ENCODE peak calls at places on chromosome 7, in four cellular contexts. One of them, this sample, is unnamed.

GRCh38 chr7:2109936-2110585 is 122.7 kb downstream of the MAD1L1 start:
- DNase-seq in astrocyte of the spinal cord: peak; percentile 93
- DNase-seq in suprapubic skin: no peak
- DNase-seq in HFF-Myc: peak; percentile 84
- DNase-seq in this sample: peak; percentile 87

GRCh38 chr7:118863961-118864360 is 639.5 kb downstream of the ANKRD7 start:
- DNase-seq in astrocyte of the spinal cord: no peak
- DNase-seq in suprapubic skin: no peak
- DNase-seq in HFF-Myc: no peak
- DNase-seq in this sample: no peak

GRCh38 chr7:27840314-27840713 is 100.4 kb downstream of the TAX1BP1 start:
- DNase-seq in astrocyte of the spinal cord: no peak
- DNase-seq in suprapubic skin: no peak
- DNase-seq in HFF-Myc: no peak
- DNase-seq in this sample: peak; percentile 53

GRCh38 chr7:91299952-91300775 is 35.9 kb downstream of the FZD1 start:
- DNase-seq in astrocyte of the spinal cord: no peak
- DNase-seq in suprapubic skin: no peak
- DNase-seq in HFF-Myc: no peak
- DNase-seq in this sample: no peak

GRCh38 chr7:18504965-18505364 is 9.4 kb downstream of the HDAC9 start:
- DNase-seq in astrocyte of the spinal cord: no peak
- DNase-seq in suprapubic skin: no peak
- DNase-seq in HFF-Myc: no peak
- DNase-seq in this sample: no peak

GRCh38 chr7:2553831-2554581 is 1.3 kb downstream of the BRAT1 start:
- DNase-seq in astrocyte of the spinal cord: no peak
- DNase-seq in suprapubic skin: no peak
- DNase-seq in HFF-Myc: no peak
- DNase-seq in this sample: no peak

GRCh38 chr7:151827620-151828019 is 49.3 kb downstream of the PRKAG2 start:
- DNase-seq in astrocyte of the spinal cord: no peak
- DNase-seq in suprapubic skin: no peak
- DNase-seq in HFF-Myc: no peak
- DNase-seq in this sample: no peak

GRCh38 chr7:41911792-41912191 is 208.9 kb upstream of the INHBA start:
- DNase-seq in astrocyte of the spinal cord: peak; percentile 71
- DNase-seq in suprapubic skin: no peak
- DNase-seq in HFF-Myc: no peak
- DNase-seq in this sample: peak; percentile 7

GRCh38 chr7:124532166-124532565 is 233.4 kb downstream of the GPR37 start:
- DNase-seq in astrocyte of the spinal cord: no peak
- DNase-seq in suprapubic skin: no peak
- DNase-seq in HFF-Myc: no peak
- DNase-seq in this sample: no peak

GRCh38 chr7:157016352-157017041 is 6.0 kb upstream of the MNX1 start:
- DNase-seq in astrocyte of the spinal cord: no peak
- DNase-seq in suprapubic skin: no peak
- DNase-seq in HFF-Myc: no peak
- DNase-seq in this sample: peak; percentile 91

GRCh38 chr7:102834999-102835398 is 77.8 kb upstream of the LRRC17 start:
- DNase-seq in astrocyte of the spinal cord: peak; percentile 92
- DNase-seq in suprapubic skin: no peak
- DNase-seq in HFF-Myc: no peak
- DNase-seq in this sample: peak; percentile 42

GRCh38 chr7:155530601-155531000 is 15.8 kb downstream of the CNPY1 start:
- DNase-seq in astrocyte of the spinal cord: no peak
- DNase-seq in suprapubic skin: peak; percentile 40
- DNase-seq in HFF-Myc: no peak
- DNase-seq in this sample: no peak

GRCh38 chr7:81715984-81716588 is 53.8 kb downstream of the HGF start:
- DNase-seq in astrocyte of the spinal cord: peak; percentile 50
- DNase-seq in suprapubic skin: no peak
- DNase-seq in HFF-Myc: no peak
- DNase-seq in this sample: no peak

GRCh38 chr7:105885386-105886111 is 9.2 kb upstream of the ATXN7L1 start:
- DNase-seq in astrocyte of the spinal cord: peak; percentile 24
- DNase-seq in suprapubic skin: no peak
- DNase-seq in HFF-Myc: no peak
- DNase-seq in this sample: peak; percentile 19

GRCh38 chr7:82319674-82320118 is 123.9 kb downstream of the CACNA2D1 start:
- DNase-seq in astrocyte of the spinal cord: peak; percentile 88
- DNase-seq in suprapubic skin: no peak
- DNase-seq in HFF-Myc: peak; percentile 87
- DNase-seq in this sample: no peak

GRCh38 chr7:147547252-147547897 is 1043.2 kb upstream of the C7orf33 start:
- DNase-seq in astrocyte of the spinal cord: peak; percentile 9
- DNase-seq in suprapubic skin: no peak
- DNase-seq in HFF-Myc: no peak
- DNase-seq in this sample: peak; percentile 17

GRCh38 chr7:131800008-131800407 is 243.6 kb upstream of the PODXL start:
- DNase-seq in astrocyte of the spinal cord: no peak
- DNase-seq in suprapubic skin: no peak
- DNase-seq in HFF-Myc: no peak
- DNase-seq in this sample: no peak

GRCh38 chr7:21352540-21353387 is 75.1 kb upstream of the SP4 start:
- DNase-seq in astrocyte of the spinal cord: no peak
- DNase-seq in suprapubic skin: no peak
- DNase-seq in HFF-Myc: no peak
- DNase-seq in this sample: peak; percentile 39

GRCh38 chr7:157235357-157236018 is 96.8 kb downstream of the UBE3C start:
- DNase-seq in astrocyte of the spinal cord: peak; percentile 55
- DNase-seq in suprapubic skin: no peak
- DNase-seq in HFF-Myc: no peak
- DNase-seq in this sample: no peak

GRCh38 chr7:41336981-41337380 is 365.9 kb downstream of the INHBA start:
- DNase-seq in astrocyte of the spinal cord: no peak
- DNase-seq in suprapubic skin: no peak
- DNase-seq in HFF-Myc: no peak
- DNase-seq in this sample: no peak

GRCh38 chr7:72152171-72153131 is 259.7 kb downstream of the CALN1 start:
- DNase-seq in astrocyte of the spinal cord: no peak
- DNase-seq in suprapubic skin: no peak
- DNase-seq in HFF-Myc: no peak
- DNase-seq in this sample: no peak

GRCh38 chr7:106462365-106462859 is 177.6 kb upstream of the NAMPT start:
- DNase-seq in astrocyte of the spinal cord: peak; percentile 72
- DNase-seq in suprapubic skin: no peak
- DNase-seq in HFF-Myc: no peak
- DNase-seq in this sample: peak; percentile 13

GRCh38 chr7:159019111-159019510 is 125.6 kb downstream of the VIPR2 start:
- DNase-seq in astrocyte of the spinal cord: no peak
- DNase-seq in suprapubic skin: no peak
- DNase-seq in HFF-Myc: no peak
- DNase-seq in this sample: peak; percentile 28

GRCh38 chr7:75639071-75639892 is 99.5 kb downstream of the HIP1 start:
- DNase-seq in astrocyte of the spinal cord: peak; percentile 38
- DNase-seq in suprapubic skin: no peak
- DNase-seq in HFF-Myc: no peak
- DNase-seq in this sample: peak; percentile 31

GRCh38 chr7:133434246-133434865 is 181.5 kb downstream of the EXOC4 start:
- DNase-seq in astrocyte of the spinal cord: peak; percentile 49
- DNase-seq in suprapubic skin: no peak
- DNase-seq in HFF-Myc: no peak
- DNase-seq in this sample: no peak

GRCh38 chr7:91128574-91129348 is 135.5 kb upstream of the FZD1 start:
- DNase-seq in astrocyte of the spinal cord: peak; percentile 6
- DNase-seq in suprapubic skin: no peak
- DNase-seq in HFF-Myc: no peak
- DNase-seq in this sample: no peak

GRCh38 chr7:50953303-50953702 is 170.6 kb upstream of the GRB10 start:
- DNase-seq in astrocyte of the spinal cord: peak; percentile 37
- DNase-seq in suprapubic skin: no peak
- DNase-seq in HFF-Myc: no peak
- DNase-seq in this sample: no peak

GRCh38 chr7:114085313-114085591 is 166.4 kb upstream of the PPP1R3A start:
- DNase-seq in astrocyte of the spinal cord: no peak
- DNase-seq in suprapubic skin: no peak
- DNase-seq in HFF-Myc: no peak
- DNase-seq in this sample: no peak

GRCh38 chr7:84178013-84178412 is 16.6 kb downstream of the SEMA3A start:
- DNase-seq in astrocyte of the spinal cord: no peak
- DNase-seq in suprapubic skin: no peak
- DNase-seq in HFF-Myc: no peak
- DNase-seq in this sample: no peak

GRCh38 chr7:74542558-74543117 is 88.9 kb downstream of the GTF2IRD1 start:
- DNase-seq in astrocyte of the spinal cord: no peak
- DNase-seq in suprapubic skin: no peak
- DNase-seq in HFF-Myc: no peak
- DNase-seq in this sample: no peak

GRCh38 chr7:55239406-55239805 is 125.7 kb upstream of the LANCL2 start:
- DNase-seq in astrocyte of the spinal cord: no peak
- DNase-seq in suprapubic skin: no peak
- DNase-seq in HFF-Myc: no peak
- DNase-seq in this sample: no peak

GRCh38 chr7:18337023-18337422 is 158.5 kb upstream of the HDAC9 start:
- DNase-seq in astrocyte of the spinal cord: no peak
- DNase-seq in suprapubic skin: no peak
- DNase-seq in HFF-Myc: no peak
- DNase-seq in this sample: no peak

GRCh38 chr7:148262721-148263229 is 327.8 kb upstream of the C7orf33 start:
- DNase-seq in astrocyte of the spinal cord: peak; percentile 36
- DNase-seq in suprapubic skin: peak; percentile 81
- DNase-seq in HFF-Myc: peak; percentile 7
- DNase-seq in this sample: peak; percentile 75

DNA sequence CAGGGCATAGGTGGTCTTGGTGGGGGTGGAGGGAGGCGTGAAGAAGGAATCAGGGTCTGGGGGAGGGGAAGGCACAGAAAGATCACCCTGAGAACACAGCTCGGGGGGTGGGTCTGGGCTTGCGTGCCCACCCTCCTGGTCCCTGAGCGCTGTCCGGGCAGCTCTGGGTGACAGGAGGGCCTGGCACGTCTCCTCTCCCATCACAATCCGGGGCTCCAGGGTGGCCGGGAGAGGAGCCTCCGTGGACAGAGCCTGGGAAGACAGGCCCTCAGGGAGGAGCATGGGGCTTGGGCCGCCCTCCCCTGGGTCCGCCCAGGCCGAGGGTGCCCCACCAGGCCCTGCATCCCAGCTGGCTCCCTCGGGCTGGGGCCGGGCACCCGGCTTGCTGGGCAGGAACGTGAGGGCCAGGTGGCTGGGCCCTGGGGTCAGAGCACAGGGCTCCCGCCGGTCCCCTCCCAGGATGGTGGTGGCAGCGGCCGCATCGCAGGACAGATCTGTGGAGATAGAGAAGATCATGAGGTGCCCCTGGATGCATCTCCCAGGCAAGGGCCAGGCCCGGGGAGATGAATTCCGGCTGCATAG is 3.1 kb downstream of the NACAD start:
- DNase-seq in astrocyte of the spinal cord: no peak
- DNase-seq in suprapubic skin: no peak
- DNase-seq in HFF-Myc: no peak
- DNase-seq in this sample: no peak
- TF ChIP-seq CTCF in astrocyte of the spinal cord: no peak
- TF ChIP-seq CTCF in suprapubic skin: no peak
- TF ChIP-seq CTCF in HFF-Myc: no peak
- TF ChIP-seq CTCF in this sample: no peak

DNA sequence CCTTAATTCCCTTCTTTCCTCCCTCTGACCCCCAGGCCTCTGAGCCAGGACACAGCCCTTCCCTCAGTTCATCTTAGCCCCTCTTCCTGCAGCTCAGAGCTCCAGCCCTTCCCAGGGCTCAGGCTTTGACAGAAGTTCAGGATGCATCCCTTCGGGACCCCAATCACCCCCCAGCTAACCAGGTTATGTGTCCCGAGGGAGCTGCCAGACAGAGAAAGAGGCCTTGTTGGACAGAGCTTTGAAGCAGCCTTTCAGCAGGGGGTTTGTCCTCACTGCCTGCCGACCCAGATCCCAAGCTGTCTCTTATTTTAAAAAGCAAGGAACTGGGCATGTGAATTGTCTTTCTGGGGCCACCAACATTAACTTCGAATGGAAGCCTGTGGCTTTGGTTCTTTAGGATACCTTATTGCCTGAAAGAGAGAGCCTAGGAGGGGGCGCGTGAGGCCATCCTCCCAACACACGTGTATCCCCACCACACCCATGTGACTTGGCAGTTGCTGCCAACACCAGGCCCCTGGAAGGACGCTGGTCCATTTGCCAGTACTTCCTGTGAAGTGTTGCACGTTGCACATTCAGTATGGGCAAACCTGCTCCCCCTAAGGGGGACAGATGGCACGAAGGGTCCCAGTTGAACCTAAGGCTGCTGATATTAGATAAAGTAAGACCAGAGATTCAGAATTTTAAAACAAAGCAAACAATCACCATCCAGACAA is 859 bp downstream of the CCDC136 start:
- DNase-seq in astrocyte of the spinal cord: no peak
- DNase-seq in suprapubic skin: no peak
- DNase-seq in HFF-Myc: no peak
- DNase-seq in this sample: peak; percentile 12
- TF ChIP-seq CTCF in astrocyte of the spinal cord: no peak
- TF ChIP-seq CTCF in suprapubic skin: no peak
- TF ChIP-seq CTCF in HFF-Myc: no peak
- TF ChIP-seq CTCF in this sample: no peak

DNA sequence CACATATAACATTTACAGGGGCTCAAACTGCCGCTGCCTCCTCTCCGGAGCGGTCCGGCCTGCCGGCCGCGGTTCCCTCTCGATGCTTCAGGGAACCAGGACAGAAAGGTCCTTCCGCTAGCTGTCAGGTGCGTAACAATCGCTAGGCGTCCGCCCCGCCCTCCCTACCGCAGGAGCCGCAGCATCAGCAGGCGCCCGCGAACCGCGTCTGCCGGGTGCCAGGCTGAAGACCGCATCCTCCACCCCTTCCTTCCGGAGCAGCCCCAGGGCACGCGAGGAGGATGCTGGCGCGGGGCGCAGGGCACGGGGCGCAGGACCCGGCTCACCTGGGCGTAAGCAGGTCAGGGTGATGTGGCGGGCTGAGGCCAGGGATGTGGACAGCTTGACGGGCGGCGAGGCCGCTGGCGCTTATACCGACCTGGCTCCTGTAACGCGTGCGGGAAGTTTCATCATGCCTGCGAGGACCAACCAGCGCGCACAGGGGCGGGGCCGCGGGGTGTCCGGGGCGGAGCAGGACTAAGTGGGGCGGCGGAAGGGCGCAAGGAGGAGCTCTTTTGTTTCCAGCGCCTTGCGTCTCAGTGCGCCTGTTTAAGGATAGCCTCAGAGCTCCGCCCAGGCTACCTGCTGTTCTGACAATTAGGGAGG is at the start of gene ASNS:
- DNase-seq in astrocyte of the spinal cord: peak; percentile 96
- DNase-seq in suprapubic skin: peak; percentile 95
- DNase-seq in HFF-Myc: peak; percentile 66
- DNase-seq in this sample: peak; percentile 96
- TF ChIP-seq CTCF in astrocyte of the spinal cord: no peak
- TF ChIP-seq CTCF in suprapubic skin: no peak
- TF ChIP-seq CTCF in HFF-Myc: no peak
- TF ChIP-seq CTCF in this sample: no peak

DNA sequence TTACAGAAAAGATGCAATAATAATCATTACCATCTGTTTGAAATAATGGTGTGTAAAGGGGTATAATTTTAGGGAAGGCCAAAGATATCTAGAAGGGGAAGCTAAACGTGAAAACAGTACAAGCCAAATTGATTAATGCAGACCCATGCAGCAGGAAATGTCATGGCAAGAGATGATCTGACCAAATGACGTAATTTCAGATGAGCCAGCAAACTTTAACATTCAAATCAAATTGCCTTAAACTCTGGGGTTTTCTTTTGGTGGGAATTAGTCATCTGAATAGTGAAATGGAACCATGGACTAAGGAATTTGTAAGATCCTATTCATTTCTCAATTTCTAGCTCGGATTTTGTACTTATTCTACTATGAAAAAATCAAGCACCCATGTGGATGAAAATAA is 21.4 kb upstream of the SCIN start:
- DNase-seq in astrocyte of the spinal cord: peak; percentile 63
- DNase-seq in suprapubic skin: no peak
- DNase-seq in HFF-Myc: no peak
- DNase-seq in this sample: no peak
- TF ChIP-seq CTCF in astrocyte of the spinal cord: no peak
- TF ChIP-seq CTCF in suprapubic skin: no peak
- TF ChIP-seq CTCF in HFF-Myc: no peak
- TF ChIP-seq CTCF in this sample: no peak

This sample was measured in activated CD8-positive, alpha-beta T cell treated with anti-CD3 and anti-CD28 coated beads for 36 hours.